ENCODE peak calls at places on chromosomes 5 and 9, in seven cellular contexts. X is CD8-positive, alpha-beta memory T cell; Y is mucosa of gallbladder; C is glomerular endothelial cell; Z is ovary; S is activated CD8-positive, alpha-beta T cell treated with anti-CD3 and anti-CD28 coated beads, Interleukin-2, amount 10 ng/mL, durations not matched to agents 7 days and 5 days; W is NCI-H1694 treated with DMSO at 0.1 percent for 48 hours. G is an unnamed sample.

GRCh38 chr5:139601429-139601828 is 40.3 kb downstream of the UBE2D2 start:
- DNase-seq in C (no peak), S (no peak), Y (no peak), W (no peak), X (no peak), Z (peak), G (no peak)

GRCh38 chr9:557601-558201 is 283.8 kb upstream of the DMRT1 start:
- DNase-seq in W (no peak), X (no peak), Y (no peak), C (no peak), S (no peak), Z (no peak), G (no peak)

GRCh38 chr9:135299651-135300345 is 179.8 kb upstream of the PPP1R26 start:
- DNase-seq in C (no peak), W (no peak), S (peak), Z (no peak), Y (no peak), X (no peak), G (no peak)

GRCh38 chr9:130432362-130432761 is 12.4 kb upstream of the ASS1 start:
- DNase-seq in C (no peak), Z (no peak), W (no peak), X (no peak), Y (no peak), S (no peak), G (no peak)

GRCh38 chr5:96817496-96817895 is 9.8 kb upstream of the ERAP1 start:
- DNase-seq in C (no peak), Y (no peak), S (no peak), Z (no peak), W (peak), X (no peak), G (no peak)

GRCh38 chr9:129254566-129255287 is 76.7 kb upstream of the IER5L start:
- DNase-seq in S (no peak), X (no peak), C (no peak), Y (no peak), Z (peak), W (no peak), G (no peak)

GRCh38 chr5:30804739-30805313 is 388.7 kb upstream of the CDH6 start:
- DNase-seq in Y (no peak), S (no peak), C (no peak), X (no peak), Z (no peak), W (no peak), G (peak)

GRCh38 chr9:33229359-33230120 is 10.4 kb upstream of the SPINK4 start:
- DNase-seq in S (no peak), C (no peak), Z (no peak), X (no peak), Y (peak), W (no peak), G (no peak)

GRCh38 chr9:93968451-93969327 is 13.5 kb upstream of the BARX1 start:
- DNase-seq in W (no peak), X (no peak), Y (no peak), Z (no peak), C (no peak), S (no peak), G (no peak)

GRCh38 chr5:148443998-148444397 is 60.2 kb downstream of the FBXO38 start:
- DNase-seq in Z (no peak), W (peak), C (peak), S (peak), Y (peak), X (peak), G (no peak)